ENCODE peak calls at places on chromosome 20, in nine cellular contexts. One of them, this sample, is unnamed.

GRCh38 chr20:15654208-15654649 is 919.0 kb downstream of the KIF16B start:
- DNase-seq in tibial artery: no peak
- DNase-seq in CD8-positive, alpha-beta T cell: no peak
- DNase-seq in SK-N-SH: peak
- DNase-seq in tibial nerve: no peak
- DNase-seq in effector memory CD4-positive, alpha-beta T cell: no peak
- DNase-seq in neuronal stem cell: peak
- DNase-seq in brain microvascular endothelial cell: peak
- DNase-seq in A549: peak
- DNase-seq in this sample: no peak

GRCh38 chr20:33005908-33006775 is 1.4 kb upstream of the BPIFB2 start:
- DNase-seq in A549: no peak
- DNase-seq in effector memory CD4-positive, alpha-beta T cell: no peak
- DNase-seq in neuronal stem cell: no peak
- DNase-seq in CD8-positive, alpha-beta T cell: no peak
- DNase-seq in tibial artery: no peak
- DNase-seq in SK-N-SH: no peak
- DNase-seq in tibial nerve: no peak
- DNase-seq in brain microvascular endothelial cell: no peak
- DNase-seq in this sample: no peak

GRCh38 chr20:21503345-21503744 is 10.5 kb downstream of the NKX2-2 start:
- DNase-seq in neuronal stem cell: no peak
- DNase-seq in SK-N-SH: no peak
- DNase-seq in CD8-positive, alpha-beta T cell: no peak
- DNase-seq in brain microvascular endothelial cell: peak
- DNase-seq in tibial artery: no peak
- DNase-seq in tibial nerve: no peak
- DNase-seq in A549: no peak
- DNase-seq in effector memory CD4-positive, alpha-beta T cell: no peak
- DNase-seq in this sample: peak

GRCh38 chr20:24773751-24774201 is 175.3 kb upstream of the CST7 start:
- DNase-seq in A549: peak
- DNase-seq in effector memory CD4-positive, alpha-beta T cell: no peak
- DNase-seq in brain microvascular endothelial cell: peak
- DNase-seq in neuronal stem cell: no peak
- DNase-seq in tibial nerve: no peak
- DNase-seq in SK-N-SH: no peak
- DNase-seq in CD8-positive, alpha-beta T cell: no peak
- DNase-seq in tibial artery: no peak
- DNase-seq in this sample: peak

GRCh38 chr20:49475292-49475691 is 7.2 kb downstream of the KCNB1 start:
- DNase-seq in SK-N-SH: no peak
- DNase-seq in A549: no peak
- DNase-seq in CD8-positive, alpha-beta T cell: no peak
- DNase-seq in effector memory CD4-positive, alpha-beta T cell: no peak
- DNase-seq in tibial nerve: no peak
- DNase-seq in neuronal stem cell: no peak
- DNase-seq in brain microvascular endothelial cell: no peak
- DNase-seq in tibial artery: no peak
- DNase-seq in this sample: no peak

GRCh38 chr20:252801-253200 is 4.7 kb upstream of the DEFB132 start:
- DNase-seq in SK-N-SH: no peak
- DNase-seq in tibial artery: no peak
- DNase-seq in tibial nerve: no peak
- DNase-seq in neuronal stem cell: no peak
- DNase-seq in CD8-positive, alpha-beta T cell: no peak
- DNase-seq in A549: no peak
- DNase-seq in effector memory CD4-positive, alpha-beta T cell: no peak
- DNase-seq in brain microvascular endothelial cell: no peak
- DNase-seq in this sample: no peak

GRCh38 chr20:31691646-31692275 is 30.9 kb downstream of the BCL2L1 start:
- DNase-seq in tibial artery: no peak
- DNase-seq in tibial nerve: no peak
- DNase-seq in CD8-positive, alpha-beta T cell: no peak
- DNase-seq in SK-N-SH: no peak
- DNase-seq in A549: no peak
- DNase-seq in neuronal stem cell: no peak
- DNase-seq in effector memory CD4-positive, alpha-beta T cell: no peak
- DNase-seq in brain microvascular endothelial cell: no peak
- DNase-seq in this sample: no peak

GRCh38 chr20:13105864-13106457 is 97.2 kb downstream of the SPTLC3 start:
- DNase-seq in A549: peak
- DNase-seq in tibial artery: no peak
- DNase-seq in effector memory CD4-positive, alpha-beta T cell: no peak
- DNase-seq in tibial nerve: no peak
- DNase-seq in SK-N-SH: peak
- DNase-seq in CD8-positive, alpha-beta T cell: no peak
- DNase-seq in brain microvascular endothelial cell: peak
- DNase-seq in neuronal stem cell: no peak
- DNase-seq in this sample: no peak

GRCh38 chr20:33650111-33650752 is 11.9 kb upstream of the C20orf144 start:
- DNase-seq in effector memory CD4-positive, alpha-beta T cell: no peak
- DNase-seq in brain microvascular endothelial cell: no peak
- DNase-seq in CD8-positive, alpha-beta T cell: no peak
- DNase-seq in SK-N-SH: peak
- DNase-seq in A549: no peak
- DNase-seq in tibial nerve: no peak
- DNase-seq in tibial artery: no peak
- DNase-seq in neuronal stem cell: no peak
- DNase-seq in this sample: no peak

GRCh38 chr20:39878809-39879208 is 810.2 kb downstream of the MAFB start:
- DNase-seq in tibial artery: no peak
- DNase-seq in SK-N-SH: no peak
- DNase-seq in A549: no peak
- DNase-seq in effector memory CD4-positive, alpha-beta T cell: no peak
- DNase-seq in neuronal stem cell: no peak
- DNase-seq in brain microvascular endothelial cell: no peak
- DNase-seq in tibial nerve: no peak
- DNase-seq in CD8-positive, alpha-beta T cell: no peak
- DNase-seq in this sample: no peak

GRCh38 chr20:49727473-49727872 is 13.8 kb upstream of the B4GALT5 start:
- DNase-seq in CD8-positive, alpha-beta T cell: no peak
- DNase-seq in A549: no peak
- DNase-seq in SK-N-SH: no peak
- DNase-seq in tibial artery: no peak
- DNase-seq in neuronal stem cell: no peak
- DNase-seq in brain microvascular endothelial cell: no peak
- DNase-seq in effector memory CD4-positive, alpha-beta T cell: no peak
- DNase-seq in tibial nerve: no peak
- DNase-seq in this sample: no peak

GRCh38 chr20:641516-641913 is 11.5 kb downstream of the SRXN1 start:
- DNase-seq in tibial artery: no peak
- DNase-seq in effector memory CD4-positive, alpha-beta T cell: no peak
- DNase-seq in A549: peak
- DNase-seq in CD8-positive, alpha-beta T cell: no peak
- DNase-seq in neuronal stem cell: no peak
- DNase-seq in tibial nerve: no peak
- DNase-seq in SK-N-SH: peak
- DNase-seq in brain microvascular endothelial cell: no peak
- DNase-seq in this sample: no peak

GRCh38 chr20:62727584-62728027 is 19.0 kb downstream of the NTSR1 start:
- DNase-seq in SK-N-SH: no peak
- DNase-seq in tibial artery: no peak
- DNase-seq in neuronal stem cell: no peak
- DNase-seq in A549: no peak
- DNase-seq in tibial nerve: no peak
- DNase-seq in effector memory CD4-positive, alpha-beta T cell: no peak
- DNase-seq in brain microvascular endothelial cell: no peak
- DNase-seq in CD8-positive, alpha-beta T cell: no peak
- DNase-seq in this sample: no peak
- H3K4me3 ChIP-seq in SK-N-SH: no peak
- H3K4me3 ChIP-seq in tibial artery: no peak
- H3K4me3 ChIP-seq in neuronal stem cell: no peak
- H3K4me3 ChIP-seq in A549: no peak
- H3K4me3 ChIP-seq in tibial nerve: no peak
- H3K4me3 ChIP-seq in effector memory CD4-positive, alpha-beta T cell: no peak
- H3K4me3 ChIP-seq in brain microvascular endothelial cell: no peak
- H3K4me3 ChIP-seq in CD8-positive, alpha-beta T cell: no peak
- H3K4me3 ChIP-seq in this sample: no peak

GRCh38 chr20:58986286-58986967 is 5.4 kb downstream of the NELFCD start:
- DNase-seq in tibial nerve: peak
- DNase-seq in SK-N-SH: no peak
- DNase-seq in effector memory CD4-positive, alpha-beta T cell: no peak
- DNase-seq in brain microvascular endothelial cell: no peak
- DNase-seq in A549: no peak
- DNase-seq in neuronal stem cell: no peak
- DNase-seq in CD8-positive, alpha-beta T cell: no peak
- DNase-seq in tibial artery: no peak
- DNase-seq in this sample: peak
- H3K27ac ChIP-seq in tibial nerve: no peak
- H3K27ac ChIP-seq in SK-N-SH: no peak
- H3K27ac ChIP-seq in effector memory CD4-positive, alpha-beta T cell: no peak
- H3K27ac ChIP-seq in brain microvascular endothelial cell: no peak
- H3K27ac ChIP-seq in A549: no peak
- H3K27ac ChIP-seq in neuronal stem cell: no peak
- H3K27ac ChIP-seq in CD8-positive, alpha-beta T cell: no peak
- H3K27ac ChIP-seq in tibial artery: no peak
- H3K27ac ChIP-seq in this sample: no peak

DNA sequence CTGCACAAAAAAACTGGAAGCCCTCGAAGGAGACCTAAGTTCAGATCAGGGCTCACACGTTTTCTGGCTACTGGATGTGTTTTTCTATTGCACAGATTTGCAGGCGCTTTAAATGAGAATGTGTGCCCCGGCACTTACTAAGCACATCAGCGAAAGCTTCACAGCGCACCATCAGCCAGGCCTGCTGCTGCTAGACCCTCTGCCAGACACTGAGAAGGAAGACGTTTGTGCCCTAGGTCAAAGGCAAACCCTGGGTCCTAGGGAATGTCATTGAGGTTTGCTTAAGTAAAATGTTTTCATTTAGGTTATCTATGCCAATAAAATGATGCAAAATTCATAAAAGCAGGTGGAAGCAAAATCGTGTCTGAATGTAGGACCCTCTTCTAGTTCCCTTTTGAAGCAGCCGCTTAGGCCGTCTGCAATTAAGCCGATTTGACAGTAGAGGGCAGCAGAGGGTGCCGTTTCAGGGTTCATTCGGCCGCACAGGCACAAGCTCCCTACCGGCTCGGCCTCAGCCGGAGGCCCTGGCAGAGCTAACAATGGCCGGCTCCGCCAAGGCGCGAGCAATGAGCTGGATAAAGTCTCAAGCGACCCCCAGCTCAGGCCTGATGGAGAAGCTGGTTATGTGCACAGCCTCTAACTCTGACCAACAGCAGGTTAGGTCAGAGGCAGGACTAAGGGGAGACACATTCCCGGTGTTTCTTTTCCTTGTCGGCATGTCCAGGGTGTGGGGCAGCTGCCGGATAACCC is 107.2 kb upstream of the FOXA2 start:
- DNase-seq in neuronal stem cell: peak
- DNase-seq in brain microvascular endothelial cell: peak
- DNase-seq in tibial nerve: peak
- DNase-seq in effector memory CD4-positive, alpha-beta T cell: no peak
- DNase-seq in A549: peak
- DNase-seq in CD8-positive, alpha-beta T cell: peak
- DNase-seq in tibial artery: peak
- DNase-seq in SK-N-SH: peak
- DNase-seq in this sample: no peak
- H3K4me3 ChIP-seq in neuronal stem cell: no peak
- H3K4me3 ChIP-seq in brain microvascular endothelial cell: no peak
- H3K4me3 ChIP-seq in tibial nerve: no peak
- H3K4me3 ChIP-seq in effector memory CD4-positive, alpha-beta T cell: no peak
- H3K4me3 ChIP-seq in A549: no peak
- H3K4me3 ChIP-seq in CD8-positive, alpha-beta T cell: no peak
- H3K4me3 ChIP-seq in tibial artery: peak
- H3K4me3 ChIP-seq in SK-N-SH: no peak
- H3K4me3 ChIP-seq in this sample: peak

GRCh38 chr20:34923414-34923813 is 32.2 kb downstream of the GSS start:
- DNase-seq in SK-N-SH: no peak
- DNase-seq in A549: no peak
- DNase-seq in CD8-positive, alpha-beta T cell: no peak
- DNase-seq in neuronal stem cell: no peak
- DNase-seq in effector memory CD4-positive, alpha-beta T cell: no peak
- DNase-seq in tibial nerve: no peak
- DNase-seq in brain microvascular endothelial cell: no peak
- DNase-seq in tibial artery: no peak
- DNase-seq in this sample: no peak
- H3K27ac ChIP-seq in SK-N-SH: no peak
- H3K27ac ChIP-seq in A549: peak
- H3K27ac ChIP-seq in CD8-positive, alpha-beta T cell: no peak
- H3K27ac ChIP-seq in neuronal stem cell: no peak
- H3K27ac ChIP-seq in effector memory CD4-positive, alpha-beta T cell: no peak
- H3K27ac ChIP-seq in tibial nerve: peak
- H3K27ac ChIP-seq in brain microvascular endothelial cell: no peak
- H3K27ac ChIP-seq in tibial artery: peak
- H3K27ac ChIP-seq in this sample: peak

DNA sequence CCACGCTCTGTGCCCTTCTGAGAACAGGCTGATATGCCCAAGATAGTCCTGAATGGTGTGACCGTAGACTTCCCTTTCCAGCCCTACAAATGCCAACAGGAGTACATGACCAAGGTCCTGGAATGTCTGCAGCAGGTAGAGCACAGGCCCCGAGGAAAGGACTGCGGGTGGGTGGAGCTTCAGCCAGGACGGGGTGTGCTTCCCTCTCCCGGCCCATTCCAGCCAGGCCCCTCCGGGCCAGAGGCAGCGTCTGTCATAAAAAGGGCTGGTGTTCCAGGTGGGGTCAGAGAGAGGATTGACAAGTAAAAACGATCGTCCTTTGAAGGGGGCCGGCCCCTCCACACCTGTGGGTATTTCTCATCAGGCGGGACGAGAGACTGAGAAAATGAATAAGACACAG is 1.3 kb downstream of the RTEL1 start:
- DNase-seq in effector memory CD4-positive, alpha-beta T cell: no peak
- DNase-seq in neuronal stem cell: no peak
- DNase-seq in A549: no peak
- DNase-seq in brain microvascular endothelial cell: no peak
- DNase-seq in CD8-positive, alpha-beta T cell: no peak
- DNase-seq in SK-N-SH: no peak
- DNase-seq in tibial nerve: no peak
- DNase-seq in tibial artery: no peak
- DNase-seq in this sample: no peak
- H3K4me3 ChIP-seq in effector memory CD4-positive, alpha-beta T cell: no peak
- H3K4me3 ChIP-seq in neuronal stem cell: peak
- H3K4me3 ChIP-seq in A549: peak
- H3K4me3 ChIP-seq in brain microvascular endothelial cell: peak
- H3K4me3 ChIP-seq in CD8-positive, alpha-beta T cell: no peak
- H3K4me3 ChIP-seq in SK-N-SH: peak
- H3K4me3 ChIP-seq in tibial nerve: peak
- H3K4me3 ChIP-seq in tibial artery: peak
- H3K4me3 ChIP-seq in this sample: peak

GRCh38 chr20:63978319-63979220 is 872 bp downstream of the SAMD10 start:
- DNase-seq in A549: no peak
- DNase-seq in neuronal stem cell: no peak
- DNase-seq in CD8-positive, alpha-beta T cell: peak
- DNase-seq in brain microvascular endothelial cell: no peak
- DNase-seq in SK-N-SH: peak
- DNase-seq in tibial artery: no peak
- DNase-seq in tibial nerve: no peak
- DNase-seq in effector memory CD4-positive, alpha-beta T cell: peak
- DNase-seq in this sample: peak
- H3K27ac ChIP-seq in A549: peak
- H3K27ac ChIP-seq in neuronal stem cell: no peak
- H3K27ac ChIP-seq in CD8-positive, alpha-beta T cell: peak
- H3K27ac ChIP-seq in brain microvascular endothelial cell: no peak
- H3K27ac ChIP-seq in SK-N-SH: peak
- H3K27ac ChIP-seq in tibial artery: peak
- H3K27ac ChIP-seq in tibial nerve: peak
- H3K27ac ChIP-seq in effector memory CD4-positive, alpha-beta T cell: peak
- H3K27ac ChIP-seq in this sample: peak

GRCh38 chr20:46751856-46752255 is 42.4 kb downstream of the SLC2A10 start:
- DNase-seq in brain microvascular endothelial cell: no peak
- DNase-seq in tibial nerve: no peak
- DNase-seq in SK-N-SH: no peak
- DNase-seq in A549: peak
- DNase-seq in CD8-positive, alpha-beta T cell: no peak
- DNase-seq in tibial artery: no peak
- DNase-seq in neuronal stem cell: no peak
- DNase-seq in effector memory CD4-positive, alpha-beta T cell: no peak
- DNase-seq in this sample: no peak
- H3K4me3 ChIP-seq in brain microvascular endothelial cell: no peak
- H3K4me3 ChIP-seq in tibial nerve: no peak
- H3K4me3 ChIP-seq in SK-N-SH: no peak
- H3K4me3 ChIP-seq in A549: no peak
- H3K4me3 ChIP-seq in CD8-positive, alpha-beta T cell: no peak
- H3K4me3 ChIP-seq in tibial artery: no peak
- H3K4me3 ChIP-seq in neuronal stem cell: no peak
- H3K4me3 ChIP-seq in effector memory CD4-positive, alpha-beta T cell: no peak
- H3K4me3 ChIP-seq in this sample: no peak